ENCODE peak calls at places on chromosomes 3 and 15, in ten cellular contexts. Q, O, S, N, T, P, J, A, D and H are unnamed samples.
A peak's percentile ranks its signal among the peaks of the same experiment; 100 is the strongest.

GRCh38 chr3:105415981-105416380 is 49.3 kb downstream of the ALCAM start:
- DNase-seq in J (no peak), S (no peak), D (no peak), P (no peak), Q (no peak), N (no peak), A (no peak), T (no peak), O (no peak), H (no peak)

GRCh38 chr3:197001972-197002700 is 27.5 kb downstream of the MELTF start:
- DNase-seq in A (peak; percentile 56), Q (peak; percentile 24), S (no peak), T (no peak), J (no peak), O (no peak), N (no peak), D (peak; percentile 48), P (no peak), H (no peak)

GRCh38 chr15:94252906-94253305 is 21.5 kb downstream of the MCTP2 start:
- DNase-seq in D (no peak), P (no peak), O (no peak), T (no peak), N (no peak), J (no peak), Q (no peak), A (no peak), S (no peak), H (no peak)

GRCh38 chr15:62742409-62743171 is 300.0 kb upstream of the TPM1 start:
- DNase-seq in J (peak; percentile 63), T (peak; percentile 55), A (peak; percentile 76), P (peak; percentile 50), O (peak; percentile 59), D (peak; percentile 50), N (peak; percentile 42), Q (peak; percentile 81), S (peak; percentile 75), H (peak; percentile 50)

GRCh38 chr15:67884514-67885225 is 44.8 kb upstream of the RNU6-1 start:
- DNase-seq in A (peak; percentile 86), O (no peak), D (peak; percentile 90), J (peak; percentile 68), Q (peak; percentile 90), T (peak; percentile 88), S (peak; percentile 88), N (peak; percentile 89), P (peak; percentile 84), H (peak; percentile 84)

GRCh38 chr3:43969944-43970343 is 271.7 kb upstream of the TOPAZ1 start:
- DNase-seq in T (no peak), N (no peak), J (no peak), A (no peak), Q (no peak), O (no peak), S (no peak), D (no peak), P (no peak), H (no peak)

GRCh38 chr15:29352402-29352801 is 82.8 kb upstream of the NSMCE3 start:
- DNase-seq in T (no peak), O (no peak), A (no peak), N (no peak), S (no peak), J (no peak), P (no peak), D (no peak), Q (no peak), H (no peak)

GRCh38 chr3:69084326-69084667 is 440 bp upstream of the ARL6IP5 start:
- DNase-seq in S (peak; percentile 24), D (no peak), P (no peak), J (no peak), T (peak; percentile 50), O (no peak), A (no peak), Q (no peak), N (peak; percentile 42), H (no peak)

GRCh38 chr15:65731926-65732325 is 60.2 kb downstream of the DENND4A start:
- DNase-seq in N (no peak), S (no peak), Q (no peak), O (no peak), J (no peak), A (no peak), P (no peak), T (no peak), D (no peak), H (no peak)

GRCh38 chr3:57597973-57598351 is 818 bp upstream of the ARF4 start:
- DNase-seq in T (peak; percentile 51), P (no peak), O (no peak), A (no peak), N (no peak), D (no peak), S (no peak), J (no peak), Q (no peak), H (no peak)

DNA sequence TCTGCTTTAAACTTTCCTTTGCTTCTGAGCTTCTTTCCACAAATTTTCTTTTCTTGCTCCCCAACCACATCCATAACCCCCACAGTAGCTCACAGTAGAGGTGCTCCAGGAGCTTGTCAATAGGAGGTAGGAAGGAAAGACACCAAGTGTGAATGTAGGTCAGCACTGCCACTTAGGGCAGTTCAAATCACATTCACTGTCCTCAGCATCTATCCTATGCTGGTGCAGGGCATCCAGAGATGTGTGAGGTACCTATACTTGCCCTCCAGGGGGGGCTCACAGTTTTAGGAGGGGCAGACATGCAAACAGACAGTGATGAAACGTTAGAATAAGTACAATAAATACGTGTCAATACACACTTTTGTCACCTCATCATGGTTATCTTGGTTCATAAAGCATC is 1.5 kb upstream of the SPSB4 start:
- DNase-seq in A (no peak), N (no peak), Q (peak; percentile 51), D (no peak), T (no peak), S (no peak), P (no peak), O (no peak), J (no peak), H (peak; percentile 7)
- H3K4me3 ChIP-seq in A (no peak overlapping the region), N (no peak overlapping the region), Q (no peak overlapping the region), D (no peak overlapping the region), T (no peak overlapping the region), S (no peak overlapping the region), P (no peak overlapping the region), O (no peak overlapping the region), J (no peak overlapping the region), H (no peak overlapping the region)

DNA sequence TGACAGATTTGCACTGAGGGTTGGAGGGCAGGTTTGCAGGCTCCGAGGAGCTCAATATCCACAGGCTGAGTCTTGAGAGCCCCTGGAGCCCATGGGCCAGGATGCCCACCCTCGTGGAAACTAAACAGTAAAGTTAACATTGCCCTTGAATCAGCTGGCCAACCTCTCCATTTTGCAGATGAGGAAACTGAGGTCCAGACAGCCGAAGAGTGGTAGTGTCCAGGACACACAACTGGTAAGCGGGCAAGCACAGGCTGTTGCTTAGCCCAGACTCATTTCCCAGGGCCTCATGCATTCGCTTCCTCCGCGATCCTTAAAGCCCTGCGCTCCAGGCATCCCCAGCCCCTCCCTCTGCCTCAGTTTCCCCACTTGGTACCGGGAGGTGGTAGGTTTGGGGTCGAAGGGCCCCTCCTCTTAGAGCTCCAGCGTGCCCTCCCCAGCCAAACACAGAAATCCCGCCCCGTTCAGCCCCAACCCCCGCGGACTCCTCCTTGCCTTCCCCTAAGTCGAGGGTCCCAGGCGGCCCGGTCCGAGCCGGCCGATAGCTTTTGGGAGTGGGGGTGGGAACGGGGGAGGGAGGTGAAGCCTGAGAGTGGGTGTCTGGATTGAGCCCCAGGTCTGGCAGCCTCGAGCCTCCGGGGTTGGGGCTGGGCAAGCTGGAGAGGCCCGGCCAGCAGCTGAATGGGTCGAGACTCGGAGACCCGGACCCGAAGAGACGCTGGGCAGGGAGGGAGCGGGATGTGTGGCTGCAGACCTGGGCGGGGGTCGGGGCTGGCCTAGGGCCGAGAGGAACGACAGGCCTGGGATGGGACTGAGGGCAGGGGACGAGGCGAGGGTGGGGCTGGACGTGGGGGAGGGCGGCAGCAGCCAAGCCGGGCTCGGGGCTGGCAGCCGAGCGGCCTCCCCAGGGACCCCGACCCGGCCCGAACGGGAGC is 3.6 kb downstream of the PTH1R start:
- DNase-seq in N (no peak), A (no peak), O (no peak), Q (peak; percentile 54), P (no peak), D (no peak), S (no peak), T (no peak), J (no peak), H (no peak)
- H3K27me3 ChIP-seq in N (peaks cover 85% of the 10 kb centered on the region), A (no peaks in the 10 kb centered on the region), O (no peaks in the 10 kb centered on the region), Q (peaks cover 74% of the 10 kb centered on the region), P (peaks cover 12% of the 10 kb centered on the region), D (peaks cover 22% of the 10 kb centered on the region), S (no peaks in the 10 kb centered on the region), T (peaks cover 14% of the 10 kb centered on the region), J (peaks cover 7% of the 10 kb centered on the region), H (no peaks in the 10 kb centered on the region)

GRCh38 chr15:48001393-48002059 is 119.3 kb upstream of the SLC24A5 start:
- DNase-seq in T (no peak), P (no peak), A (no peak), Q (no peak), N (no peak), D (no peak), O (no peak), S (no peak), J (no peak), H (no peak)
- H3K27ac ChIP-seq in T (no peak overlapping the region), P (no peak overlapping the region), A (no peak overlapping the region), Q (no peak overlapping the region), N (no peak overlapping the region), D (no peak overlapping the region), O (no peak overlapping the region), S (no peak overlapping the region), J (no peak overlapping the region), H (no peak overlapping the region)

GRCh38 chr3:138942861-138943623 is 3.9 kb downstream of the FOXL2 start:
- DNase-seq in N (no peak), P (no peak), J (no peak), A (no peak), Q (peak; percentile 67), O (no peak), T (no peak), D (no peak), S (no peak), H (no peak)

GRCh38 chr3:138944842-138945645 is 1.9 kb downstream of the FOXL2 start:
- DNase-seq in T (no peak), D (no peak), S (peak; percentile 73), P (no peak), A (no peak), Q (peak; percentile 85), N (no peak), O (no peak), J (no peak), H (no peak)

GRCh38 chr3:138943724-138944131 is 3.2 kb downstream of the FOXL2 start:
- DNase-seq in P (no peak), J (no peak), A (no peak), N (no peak), S (no peak), T (no peak), D (no peak), O (no peak), Q (peak; percentile 59), H (no peak)

GRCh38 chr3:138945646-138946553 is 1.0 kb downstream of the FOXL2 start:
- DNase-seq in J (no peak), D (no peak), O (no peak), Q (peak; percentile 66), N (no peak), A (no peak), S (peak; percentile 37), T (peak; percentile 59), P (no peak), H (no peak)

DNA sequence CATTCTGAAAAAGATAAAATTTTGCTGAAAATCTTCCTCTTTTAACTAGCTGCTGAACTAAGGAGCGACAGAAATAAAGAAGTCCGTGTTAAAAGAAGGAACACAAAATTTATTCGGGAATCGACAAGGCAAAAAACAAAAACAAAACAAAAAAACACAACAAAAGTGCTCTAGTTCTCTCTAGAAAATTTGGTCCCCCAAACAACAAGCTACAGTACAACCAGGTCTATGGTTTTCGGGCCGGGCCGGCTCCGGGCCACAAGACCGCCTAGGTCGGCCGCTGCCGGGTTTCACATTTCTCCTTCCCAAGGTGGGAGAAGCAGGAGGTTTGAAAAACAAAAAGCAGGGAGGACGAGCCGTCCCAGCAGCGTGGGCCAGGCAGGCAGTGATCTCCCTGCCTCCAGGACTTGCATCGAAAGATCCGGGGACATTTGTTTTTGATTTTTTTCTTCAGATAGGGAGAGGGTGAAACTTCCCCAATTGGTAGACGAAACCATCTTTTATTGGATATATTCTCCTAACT is 2.7 kb downstream of the FOXL2 start:
- DNase-seq in D (no peak), T (no peak), Q (peak; percentile 58), P (no peak), O (no peak), N (no peak), A (no peak), S (no peak), J (no peak), H (no peak)
- H3K4me3 ChIP-seq in D (peak overlapping the region; percentile 18), T (no peak overlapping the region), Q (peak overlapping the region; percentile 28), P (no peak overlapping the region), O (peak overlapping the region; percentile 42), N (no peak overlapping the region), A (no peak overlapping the region), S (no peak overlapping the region), J (no peak overlapping the region), H (no peak overlapping the region)